ENCODE peak calls at places on chromosomes 6 and 20, in four cellular contexts. One of them, this sample, is unnamed.

GRCh38 chr6:160226118-160226541 is 32.5 kb downstream of the SLC22A2 start:
- DNase-seq in hepatocyte: no peak
- DNase-seq in adipocyte: no peak
- DNase-seq in psoas muscle: no peak
- DNase-seq in this sample: no peak

GRCh38 chr20:51442602-51443001 is 99.9 kb downstream of the NFATC2 start:
- DNase-seq in hepatocyte: no peak
- DNase-seq in adipocyte: no peak
- DNase-seq in psoas muscle: no peak
- DNase-seq in this sample: no peak

GRCh38 chr20:53575481-53576194 is 18.0 kb downstream of the ZNF217 start:
- DNase-seq in hepatocyte: no peak
- DNase-seq in adipocyte: no peak
- DNase-seq in psoas muscle: no peak
- DNase-seq in this sample: no peak

GRCh38 chr6:27894839-27895762 is 17.1 kb downstream of the OR2B2 start:
- DNase-seq in hepatocyte: peak; percentile 89
- DNase-seq in adipocyte: peak; percentile 94
- DNase-seq in psoas muscle: no peak
- DNase-seq in this sample: peak; percentile 66

GRCh38 chr6:1436334-1437306 is 47.2 kb downstream of the FOXF2 start:
- DNase-seq in hepatocyte: peak; percentile 85
- DNase-seq in adipocyte: peak; percentile 93
- DNase-seq in psoas muscle: no peak
- DNase-seq in this sample: peak; percentile 75

GRCh38 chr20:25310268-25310920 is 62.5 kb downstream of the PYGB start:
- DNase-seq in hepatocyte: peak; percentile 91
- DNase-seq in adipocyte: peak; percentile 78
- DNase-seq in psoas muscle: no peak
- DNase-seq in this sample: peak; percentile 87

GRCh38 chr20:37502654-37503053 is 18.4 kb upstream of the NNAT start:
- DNase-seq in hepatocyte: no peak
- DNase-seq in adipocyte: no peak
- DNase-seq in psoas muscle: no peak
- DNase-seq in this sample: no peak

GRCh38 chr6:31058128-31058894 is 48.0 kb downstream of the MUC22 start:
- DNase-seq in hepatocyte: peak; percentile 62
- DNase-seq in adipocyte: peak; percentile 89
- DNase-seq in psoas muscle: no peak
- DNase-seq in this sample: no peak

GRCh38 chr20:47392015-47392720 is 35.7 kb upstream of the ZMYND8 start:
- DNase-seq in hepatocyte: no peak
- DNase-seq in adipocyte: peak; percentile 94
- DNase-seq in psoas muscle: no peak
- DNase-seq in this sample: peak; percentile 82

GRCh38 chr20:41618807-41619294 is 674 bp upstream of the CHD6 start:
- DNase-seq in hepatocyte: peak; percentile 34
- DNase-seq in adipocyte: peak; percentile 42
- DNase-seq in psoas muscle: no peak
- DNase-seq in this sample: no peak

GRCh38 chr6:169574420-169574819 is 127.4 kb downstream of the WDR27 start:
- DNase-seq in hepatocyte: no peak
- DNase-seq in adipocyte: no peak
- DNase-seq in psoas muscle: no peak
- DNase-seq in this sample: no peak

GRCh38 chr20:6892729-6893128 is 125.2 kb downstream of the BMP2 start:
- DNase-seq in hepatocyte: no peak
- DNase-seq in adipocyte: no peak
- DNase-seq in psoas muscle: no peak
- DNase-seq in this sample: no peak

GRCh38 chr6:100538086-100538485 is 73.4 kb upstream of the SIM1 start:
- DNase-seq in hepatocyte: no peak
- DNase-seq in adipocyte: no peak
- DNase-seq in psoas muscle: no peak
- DNase-seq in this sample: no peak

GRCh38 chr20:58447733-58448391 is 58.8 kb downstream of the VAPB start:
- DNase-seq in hepatocyte: peak; percentile 71
- DNase-seq in adipocyte: peak; percentile 74
- DNase-seq in psoas muscle: no peak
- DNase-seq in this sample: peak; percentile 87

GRCh38 chr6:90870561-90870960 is 283.7 kb upstream of the MAP3K7 start:
- DNase-seq in hepatocyte: no peak
- DNase-seq in adipocyte: no peak
- DNase-seq in psoas muscle: no peak
- DNase-seq in this sample: no peak

GRCh38 chr6:99882151-99882702 is 111.8 kb downstream of the MCHR2 start:
- DNase-seq in hepatocyte: no peak
- DNase-seq in adipocyte: no peak
- DNase-seq in psoas muscle: no peak
- DNase-seq in this sample: no peak

GRCh38 chr6:148298683-148299082 is 44.0 kb upstream of the SASH1 start:
- DNase-seq in hepatocyte: no peak
- DNase-seq in adipocyte: no peak
- DNase-seq in psoas muscle: no peak
- DNase-seq in this sample: no peak

GRCh38 chr6:108654465-108655106 is 93.9 kb downstream of the FOXO3 start:
- DNase-seq in hepatocyte: no peak
- DNase-seq in adipocyte: peak; percentile 35
- DNase-seq in psoas muscle: no peak
- DNase-seq in this sample: no peak

GRCh38 chr6:125041740-125042459 is 79.7 kb downstream of the RNF217 start:
- DNase-seq in hepatocyte: no peak
- DNase-seq in adipocyte: peak; percentile 19
- DNase-seq in psoas muscle: no peak
- DNase-seq in this sample: no peak

GRCh38 chr20:63778034-63778752 is 38.6 kb downstream of the SLC2A4RG start:
- DNase-seq in hepatocyte: no peak
- DNase-seq in adipocyte: no peak
- DNase-seq in psoas muscle: no peak
- DNase-seq in this sample: no peak

GRCh38 chr20:50686767-50687266 is 4.5 kb downstream of the RIPOR3 start:
- DNase-seq in hepatocyte: peak; percentile 43
- DNase-seq in adipocyte: no peak
- DNase-seq in psoas muscle: no peak
- DNase-seq in this sample: no peak

GRCh38 chr6:151071295-151071694 is 168.5 kb upstream of the AKAP12 start:
- DNase-seq in hepatocyte: no peak
- DNase-seq in adipocyte: peak; percentile 41
- DNase-seq in psoas muscle: no peak
- DNase-seq in this sample: no peak

GRCh38 chr6:16669227-16669626 is 92.0 kb downstream of the ATXN1 start:
- DNase-seq in hepatocyte: no peak
- DNase-seq in adipocyte: peak; percentile 62
- DNase-seq in psoas muscle: no peak
- DNase-seq in this sample: no peak

GRCh38 chr6:83985308-83985713 is 48.3 kb upstream of the MRAP2 start:
- DNase-seq in hepatocyte: no peak
- DNase-seq in adipocyte: peak; percentile 5
- DNase-seq in psoas muscle: no peak
- DNase-seq in this sample: no peak

GRCh38 chr20:62010551-62011402 is 54.9 kb downstream of the TAF4 start:
- DNase-seq in hepatocyte: peak; percentile 76
- DNase-seq in adipocyte: peak; percentile 85
- DNase-seq in psoas muscle: peak; percentile 72
- DNase-seq in this sample: peak; percentile 82

GRCh38 chr6:163620670-163621330 is 206.3 kb downstream of the QKI start:
- DNase-seq in hepatocyte: no peak
- DNase-seq in adipocyte: no peak
- DNase-seq in psoas muscle: no peak
- DNase-seq in this sample: no peak

GRCh38 chr6:13664703-13665352 is 46.8 kb downstream of the RANBP9 start:
- DNase-seq in hepatocyte: no peak
- DNase-seq in adipocyte: peak; percentile 77
- DNase-seq in psoas muscle: no peak
- DNase-seq in this sample: no peak

GRCh38 chr20:4154958-4155411 is 139.6 kb upstream of the RNF24 start:
- DNase-seq in hepatocyte: no peak
- DNase-seq in adipocyte: no peak
- DNase-seq in psoas muscle: no peak
- DNase-seq in this sample: no peak

GRCh38 chr20:46811328-46812084 is 83.1 kb upstream of the EYA2 start:
- DNase-seq in hepatocyte: no peak
- DNase-seq in adipocyte: no peak
- DNase-seq in psoas muscle: no peak
- DNase-seq in this sample: peak; percentile 45

GRCh38 chr6:29828471-29828797 is 809 bp downstream of the HLA-G start:
- DNase-seq in hepatocyte: no peak
- DNase-seq in adipocyte: no peak
- DNase-seq in psoas muscle: no peak
- DNase-seq in this sample: no peak
- H3K4me3 ChIP-seq in hepatocyte: no peak overlapping the region
- H3K4me3 ChIP-seq in adipocyte: no peak overlapping the region
- H3K4me3 ChIP-seq in psoas muscle: peak overlapping the region; percentile 46
- H3K4me3 ChIP-seq in this sample: no peak overlapping the region

GRCh38 chr6:137692308-137692707 is 174.8 kb upstream of the TNFAIP3 start:
- DNase-seq in hepatocyte: no peak
- DNase-seq in adipocyte: no peak
- DNase-seq in psoas muscle: no peak
- DNase-seq in this sample: no peak
- H3K4me1 ChIP-seq in hepatocyte: peaks cover 13% of the 10 kb centered on the region
- H3K4me1 ChIP-seq in adipocyte: peaks cover 2% of the 10 kb centered on the region
- H3K4me1 ChIP-seq in psoas muscle: no peaks in the 10 kb centered on the region
- H3K4me1 ChIP-seq in this sample: peaks cover 21% of the 10 kb centered on the region

GRCh38 chr6:34317172-34317477 is 68.3 kb upstream of the SMIM29 start:
- DNase-seq in hepatocyte: no peak
- DNase-seq in adipocyte: no peak
- DNase-seq in psoas muscle: no peak
- DNase-seq in this sample: no peak
- H3K4me3 ChIP-seq in hepatocyte: no peak overlapping the region
- H3K4me3 ChIP-seq in adipocyte: no peak overlapping the region
- H3K4me3 ChIP-seq in psoas muscle: no peak overlapping the region
- H3K4me3 ChIP-seq in this sample: no peak overlapping the region

GRCh38 chr6:106055442-106055975 is 30.6 kb upstream of the PRDM1 start:
- DNase-seq in hepatocyte: peak; percentile 17
- DNase-seq in adipocyte: no peak
- DNase-seq in psoas muscle: no peak
- DNase-seq in this sample: no peak
- H3K4me1 ChIP-seq in hepatocyte: peaks cover 14% of the 10 kb centered on the region
- H3K4me1 ChIP-seq in adipocyte: no peaks in the 10 kb centered on the region
- H3K4me1 ChIP-seq in psoas muscle: no peaks in the 10 kb centered on the region
- H3K4me1 ChIP-seq in this sample: peaks cover 63% of the 10 kb centered on the region

GRCh38 chr20:11195899-11196558 is 522.2 kb upstream of the JAG1 start:
- DNase-seq in hepatocyte: no peak
- DNase-seq in adipocyte: peak; percentile 24
- DNase-seq in psoas muscle: no peak
- DNase-seq in this sample: no peak

GRCh38 chr20:11195169-11195568 is 521.4 kb upstream of the JAG1 start:
- DNase-seq in hepatocyte: peak; percentile 15
- DNase-seq in adipocyte: no peak
- DNase-seq in psoas muscle: peak; percentile 36
- DNase-seq in this sample: no peak

GRCh38 chr20:11193241-11193640 is 519.4 kb upstream of the JAG1 start:
- DNase-seq in hepatocyte: no peak
- DNase-seq in adipocyte: peak; percentile 28
- DNase-seq in psoas muscle: no peak
- DNase-seq in this sample: no peak
- H3K4me3 ChIP-seq in hepatocyte: no peak overlapping the region
- H3K4me3 ChIP-seq in adipocyte: no peak overlapping the region
- H3K4me3 ChIP-seq in psoas muscle: no peak overlapping the region
- H3K4me3 ChIP-seq in this sample: no peak overlapping the region